ENCODE peak calls at places on chromosomes 7 and 10, in four cellular contexts. O is HEK293T, N is HepG2, I is K562. Q is an unnamed sample.

GRCh38 chr7:91876391-91877133 is 3.9 kb downstream of the MTERF1 start:
- DNase-seq in O (no peak), N (no peak), I (no peak), Q (no peak)

GRCh38 chr10:102450374-102451104 is 804 bp downstream of the C10orf95 start:
- DNase-seq in O (peak), N (peak), I (peak), Q (peak)

GRCh38 chr7:41465571-41465970 is 237.3 kb downstream of the INHBA start:
- DNase-seq in O (no peak), N (no peak), I (no peak), Q (no peak)

GRCh38 chr7:102892631-102893278 is 20.0 kb upstream of the LRRC17 start:
- DNase-seq in O (no peak), N (no peak), I (no peak), Q (no peak)

GRCh38 chr7:83937930-83938329 is 256.7 kb downstream of the SEMA3A start:
- DNase-seq in O (no peak), N (no peak), I (no peak), Q (no peak)

GRCh38 chr10:8137272-8137680 is 82.8 kb downstream of the GATA3 start:
- DNase-seq in O (no peak), N (no peak), I (no peak), Q (no peak)

GRCh38 chr7:40535678-40536077 is 400.9 kb downstream of the SUGCT start:
- DNase-seq in O (no peak), N (no peak), I (no peak), Q (no peak)

GRCh38 chr10:93083743-93084539 is 10.2 kb downstream of the CYP26A1 start:
- DNase-seq in O (no peak), N (no peak), I (no peak), Q (no peak)

GRCh38 chr10:60427148-60427547 is 37.5 kb upstream of the ANK3 start:
- DNase-seq in O (no peak), N (no peak), I (no peak), Q (no peak)

GRCh38 chr10:124665558-124665957 is 78.6 kb downstream of the FAM53B start:
- DNase-seq in O (no peak), N (no peak), I (no peak), Q (no peak)

GRCh38 chr7:96021533-96021932 is 249.2 kb downstream of the DYNC1I1 start:
- DNase-seq in O (no peak), N (no peak), I (no peak), Q (no peak)

GRCh38 chr10:87961314-87961713 is 97.9 kb downstream of the PTEN start:
- DNase-seq in O (no peak), N (no peak), I (no peak), Q (no peak)

GRCh38 chr7:18573410-18574234 is 78.1 kb downstream of the HDAC9 start:
- DNase-seq in O (no peak), N (no peak), I (no peak), Q (no peak)

GRCh38 chr7:131293018-131293417 is 34.7 kb upstream of the MKLN1 start:
- DNase-seq in O (no peak), N (no peak), I (no peak), Q (no peak)

GRCh38 chr7:129122751-129123516 is 21.6 kb upstream of the TSPAN33 start:
- DNase-seq in O (no peak), N (no peak), I (no peak), Q (no peak)

GRCh38 chr10:60430836-60431597 is 41.3 kb upstream of the ANK3 start:
- DNase-seq in O (no peak), N (no peak), I (no peak), Q (no peak)

GRCh38 chr7:112071856-112072255 is 134.3 kb downstream of the DOCK4 start:
- DNase-seq in O (no peak), N (no peak), I (no peak), Q (no peak)

GRCh38 chr10:84317174-84317573 is 11.2 kb upstream of the CCSER2 start:
- DNase-seq in O (no peak), N (no peak), I (no peak), Q (no peak)

GRCh38 chr7:116354546-116355422 is 144.4 kb downstream of the TES start:
- DNase-seq in O (no peak), N (peak), I (peak), Q (no peak)
- TF ChIP-seq ELF4 in O (no peak), N (no peak), I (no peak), Q (no peak)

DNA sequence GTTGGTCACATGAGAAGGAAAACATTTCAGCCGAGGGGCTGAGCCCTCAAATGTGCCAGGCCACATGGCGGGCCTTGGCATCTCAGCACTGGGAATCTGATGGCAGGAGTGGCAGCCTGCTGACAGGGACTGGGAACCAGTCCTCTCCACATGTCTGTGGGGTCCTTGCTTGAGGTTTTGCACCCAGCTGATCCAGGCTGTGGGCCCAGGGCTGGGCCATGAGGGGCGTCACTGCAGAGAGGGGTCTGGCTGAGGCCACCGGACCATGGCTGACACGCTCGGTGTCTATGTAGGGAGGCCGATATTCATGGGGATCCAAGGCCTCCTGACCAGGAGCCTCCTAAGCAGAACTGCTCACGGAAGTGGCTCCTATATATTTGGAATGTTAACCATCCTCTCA is 31.0 kb upstream of the PWWP2B start:
- DNase-seq in O (no peak), N (no peak), I (no peak), Q (no peak)
- TF ChIP-seq ELF4 in O (no peak), N (no peak), I (no peak), Q (no peak)

DNA sequence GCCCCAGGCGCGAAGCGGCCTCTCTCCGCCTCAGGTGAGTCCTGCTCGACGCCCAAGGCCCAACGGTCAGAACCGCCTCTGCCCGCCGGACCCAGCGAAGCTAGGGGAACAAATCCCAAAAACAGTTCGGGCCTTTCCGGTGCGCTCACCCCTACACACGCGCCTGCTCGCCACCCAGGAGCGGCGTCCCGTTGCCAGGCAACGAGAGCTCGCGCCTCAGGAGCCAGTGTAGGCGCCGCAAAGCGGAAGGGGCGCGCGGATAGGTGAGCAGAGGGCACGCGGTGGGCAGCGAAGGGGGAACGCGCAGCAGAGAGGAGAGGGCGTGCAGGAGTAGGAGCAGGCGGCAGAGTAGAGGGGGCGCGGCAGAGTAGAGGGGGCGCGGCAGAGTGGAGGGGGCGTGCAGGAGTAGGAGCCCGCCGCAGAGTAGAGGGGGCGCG is at the start of the genes DYDC1 and DYDC2:
- DNase-seq in O (no peak), N (no peak), I (no peak), Q (peak)
- TF ChIP-seq ELF4 in O (no peak), N (no peak), I (no peak), Q (no peak)

GRCh38 chr10:586151-586550 is 103.3 kb downstream of the DIP2C start:
- DNase-seq in O (no peak), N (no peak), I (no peak), Q (no peak)
- TF ChIP-seq ELF4 in O (no peak), N (no peak), I (no peak), Q (no peak)

GRCh38 chr10:559767-560047 is 129.8 kb downstream of the DIP2C start:
- DNase-seq in O (no peak), N (no peak), I (no peak), Q (no peak)

GRCh38 chr10:563827-564226 is 125.6 kb downstream of the DIP2C start:
- DNase-seq in O (no peak), N (no peak), I (no peak), Q (no peak)

GRCh38 chr10:560314-560992 is 129.0 kb downstream of the DIP2C start:
- DNase-seq in O (no peak), N (no peak), I (no peak), Q (no peak)

GRCh38 chr10:562142-562541 is 127.3 kb downstream of the DIP2C start:
- DNase-seq in O (no peak), N (no peak), I (no peak), Q (no peak)

DNA sequence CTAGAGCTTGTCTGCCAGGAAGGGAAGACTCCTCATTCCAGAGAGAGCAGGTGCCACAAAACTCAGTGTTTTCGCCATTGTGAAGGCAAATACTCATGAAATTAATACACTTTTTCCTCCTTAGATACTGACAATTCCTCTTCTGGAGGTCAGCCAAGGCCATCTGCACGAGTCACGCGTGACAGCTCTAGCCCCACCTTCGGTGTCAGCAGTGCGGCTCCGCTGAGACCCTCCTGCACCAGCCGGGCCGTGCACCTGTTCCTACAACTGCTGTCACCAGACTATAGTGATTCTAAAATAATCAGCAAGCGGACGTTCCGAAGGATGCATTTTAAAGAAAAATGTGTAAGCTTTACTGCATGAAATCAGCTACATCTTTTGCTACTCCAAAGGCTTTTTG is 127.7 kb downstream of the DIP2C start:
- DNase-seq in O (no peak), N (no peak), I (no peak), Q (no peak)
- TF ChIP-seq ELF4 in O (no peak), N (no peak), I (no peak), Q (no peak)

GRCh38 chr10:133391761-133392518 is 2.0 kb upstream of the MTG1 start:
- DNase-seq in O (no peak), N (no peak), I (no peak), Q (no peak)

GRCh38 chr10:133391249-133391635 is 2.7 kb upstream of the MTG1 start:
- DNase-seq in O (no peak), N (no peak), I (no peak), Q (no peak)

GRCh38 chr10:133388265-133388972 is 5.5 kb upstream of the MTG1 start:
- DNase-seq in O (no peak), N (peak), I (peak), Q (no peak)

GRCh38 chr10:133388973-133389818 is 4.8 kb upstream of the MTG1 start:
- DNase-seq in O (no peak), N (no peak), I (peak), Q (no peak)

GRCh38 chr10:133390597-133391248 is 3.2 kb upstream of the MTG1 start:
- DNase-seq in O (no peak), N (no peak), I (no peak), Q (no peak)
- TF ChIP-seq ELF4 in O (no peak), N (no peak), I (no peak), Q (no peak)

DNA sequence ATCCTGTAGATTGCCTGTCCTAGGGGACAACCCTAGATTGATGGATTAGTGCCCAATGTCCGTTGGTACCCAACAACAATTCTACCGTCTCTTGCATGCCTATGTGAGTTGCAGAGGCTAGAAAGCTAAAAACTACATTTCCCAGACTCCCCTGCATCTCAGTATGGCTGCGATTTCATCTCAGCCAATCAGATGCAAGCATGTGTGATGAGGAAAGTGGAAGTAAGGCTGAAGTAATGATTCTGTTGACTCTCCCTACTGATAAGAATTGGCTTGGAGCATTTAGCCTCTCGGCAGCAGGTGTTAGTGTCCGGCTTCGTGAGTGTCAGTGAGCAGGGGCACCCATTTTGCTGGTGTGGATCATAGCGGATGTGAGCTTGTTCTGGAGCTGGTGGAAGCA is 171.9 kb downstream of the FGFR2 start:
- DNase-seq in O (peak), N (no peak), I (peak), Q (no peak)
- TF ChIP-seq ELF4 in O (no peak), N (no peak), I (no peak), Q (no peak)